ENCODE peak calls at places on chromosomes 3 and 15, in six cellular contexts. One of them, this sample, is unnamed.

GRCh38 chr3:68988740-68989139 is 24.7 kb downstream of the EOGT start:
- DNase-seq in cardiac muscle cell: no peak
- DNase-seq in epithelial cell of esophagus: no peak
- DNase-seq in activated gamma-delta T cell: no peak
- DNase-seq in stimulated activated CD8-positive, alpha-beta memory T cell treated with anti-CD3 and anti-CD28 coated beads, Interleukin-4, amount 100 ng/mL, for 4 hours: no peak
- DNase-seq in cardiac septum: no peak
- DNase-seq in this sample: no peak

GRCh38 chr15:63366451-63366850 is 15.2 kb downstream of the CA12 start:
- DNase-seq in cardiac muscle cell: no peak
- DNase-seq in epithelial cell of esophagus: no peak
- DNase-seq in activated gamma-delta T cell: no peak
- DNase-seq in stimulated activated CD8-positive, alpha-beta memory T cell treated with anti-CD3 and anti-CD28 coated beads, Interleukin-4, amount 100 ng/mL, for 4 hours: no peak
- DNase-seq in cardiac septum: no peak
- DNase-seq in this sample: no peak

GRCh38 chr15:31296304-31297220 is 30.1 kb upstream of the KLF13 start:
- DNase-seq in cardiac muscle cell: no peak
- DNase-seq in epithelial cell of esophagus: no peak
- DNase-seq in activated gamma-delta T cell: no peak
- DNase-seq in stimulated activated CD8-positive, alpha-beta memory T cell treated with anti-CD3 and anti-CD28 coated beads, Interleukin-4, amount 100 ng/mL, for 4 hours: no peak
- DNase-seq in cardiac septum: no peak
- DNase-seq in this sample: peak

GRCh38 chr3:104750581-104750980 is 616.1 kb upstream of the ALCAM start:
- DNase-seq in cardiac muscle cell: no peak
- DNase-seq in epithelial cell of esophagus: no peak
- DNase-seq in activated gamma-delta T cell: no peak
- DNase-seq in stimulated activated CD8-positive, alpha-beta memory T cell treated with anti-CD3 and anti-CD28 coated beads, Interleukin-4, amount 100 ng/mL, for 4 hours: no peak
- DNase-seq in cardiac septum: no peak
- DNase-seq in this sample: no peak

GRCh38 chr15:48062476-48062875 is 58.3 kb upstream of the SLC24A5 start:
- DNase-seq in cardiac muscle cell: no peak
- DNase-seq in epithelial cell of esophagus: peak
- DNase-seq in activated gamma-delta T cell: no peak
- DNase-seq in stimulated activated CD8-positive, alpha-beta memory T cell treated with anti-CD3 and anti-CD28 coated beads, Interleukin-4, amount 100 ng/mL, for 4 hours: no peak
- DNase-seq in cardiac septum: no peak
- DNase-seq in this sample: no peak

GRCh38 chr3:123226549-123226948 is 24.8 kb downstream of the SEC22A start:
- DNase-seq in cardiac muscle cell: no peak
- DNase-seq in epithelial cell of esophagus: no peak
- DNase-seq in activated gamma-delta T cell: no peak
- DNase-seq in stimulated activated CD8-positive, alpha-beta memory T cell treated with anti-CD3 and anti-CD28 coated beads, Interleukin-4, amount 100 ng/mL, for 4 hours: no peak
- DNase-seq in cardiac septum: no peak
- DNase-seq in this sample: no peak

GRCh38 chr3:104763007-104763406 is 603.7 kb upstream of the ALCAM start:
- DNase-seq in cardiac muscle cell: no peak
- DNase-seq in epithelial cell of esophagus: peak
- DNase-seq in activated gamma-delta T cell: no peak
- DNase-seq in stimulated activated CD8-positive, alpha-beta memory T cell treated with anti-CD3 and anti-CD28 coated beads, Interleukin-4, amount 100 ng/mL, for 4 hours: no peak
- DNase-seq in cardiac septum: no peak
- DNase-seq in this sample: no peak

GRCh38 chr3:195224980-195225580 is 45.9 kb downstream of the XXYLT1 start:
- DNase-seq in cardiac muscle cell: no peak
- DNase-seq in epithelial cell of esophagus: no peak
- DNase-seq in activated gamma-delta T cell: no peak
- DNase-seq in stimulated activated CD8-positive, alpha-beta memory T cell treated with anti-CD3 and anti-CD28 coated beads, Interleukin-4, amount 100 ng/mL, for 4 hours: no peak
- DNase-seq in cardiac septum: no peak
- DNase-seq in this sample: no peak

GRCh38 chr3:877001-877400 is 215.8 kb upstream of the CNTN6 start:
- DNase-seq in cardiac muscle cell: no peak
- DNase-seq in epithelial cell of esophagus: no peak
- DNase-seq in activated gamma-delta T cell: no peak
- DNase-seq in stimulated activated CD8-positive, alpha-beta memory T cell treated with anti-CD3 and anti-CD28 coated beads, Interleukin-4, amount 100 ng/mL, for 4 hours: no peak
- DNase-seq in cardiac septum: no peak
- DNase-seq in this sample: no peak

GRCh38 chr15:75639709-75640482 is at the start of gene IMP3:
- DNase-seq in cardiac muscle cell: peak
- DNase-seq in epithelial cell of esophagus: peak
- DNase-seq in activated gamma-delta T cell: peak
- DNase-seq in stimulated activated CD8-positive, alpha-beta memory T cell treated with anti-CD3 and anti-CD28 coated beads, Interleukin-4, amount 100 ng/mL, for 4 hours: peak
- DNase-seq in cardiac septum: peak
- DNase-seq in this sample: peak

GRCh38 chr3:133606342-133606741 is 32.9 kb downstream of the CDV3 start:
- DNase-seq in cardiac muscle cell: no peak
- DNase-seq in epithelial cell of esophagus: no peak
- DNase-seq in activated gamma-delta T cell: no peak
- DNase-seq in stimulated activated CD8-positive, alpha-beta memory T cell treated with anti-CD3 and anti-CD28 coated beads, Interleukin-4, amount 100 ng/mL, for 4 hours: no peak
- DNase-seq in cardiac septum: no peak
- DNase-seq in this sample: no peak

GRCh38 chr15:29470794-29471193 is 201.2 kb upstream of the NSMCE3 start:
- DNase-seq in cardiac muscle cell: no peak
- DNase-seq in epithelial cell of esophagus: peak
- DNase-seq in activated gamma-delta T cell: no peak
- DNase-seq in stimulated activated CD8-positive, alpha-beta memory T cell treated with anti-CD3 and anti-CD28 coated beads, Interleukin-4, amount 100 ng/mL, for 4 hours: no peak
- DNase-seq in cardiac septum: no peak
- DNase-seq in this sample: no peak

GRCh38 chr3:34504755-34505154 is 706.3 kb downstream of the PDCD6IP start:
- DNase-seq in cardiac muscle cell: peak
- DNase-seq in epithelial cell of esophagus: no peak
- DNase-seq in activated gamma-delta T cell: no peak
- DNase-seq in stimulated activated CD8-positive, alpha-beta memory T cell treated with anti-CD3 and anti-CD28 coated beads, Interleukin-4, amount 100 ng/mL, for 4 hours: no peak
- DNase-seq in cardiac septum: no peak
- DNase-seq in this sample: peak

GRCh38 chr3:128341659-128342395 is 124.9 kb downstream of the DNAJB8 start:
- DNase-seq in cardiac muscle cell: no peak
- DNase-seq in epithelial cell of esophagus: no peak
- DNase-seq in activated gamma-delta T cell: no peak
- DNase-seq in stimulated activated CD8-positive, alpha-beta memory T cell treated with anti-CD3 and anti-CD28 coated beads, Interleukin-4, amount 100 ng/mL, for 4 hours: no peak
- DNase-seq in cardiac septum: no peak
- DNase-seq in this sample: no peak

GRCh38 chr3:24460974-24461373 is 33.7 kb downstream of the THRB start:
- DNase-seq in cardiac muscle cell: no peak
- DNase-seq in epithelial cell of esophagus: no peak
- DNase-seq in activated gamma-delta T cell: no peak
- DNase-seq in stimulated activated CD8-positive, alpha-beta memory T cell treated with anti-CD3 and anti-CD28 coated beads, Interleukin-4, amount 100 ng/mL, for 4 hours: no peak
- DNase-seq in cardiac septum: no peak
- DNase-seq in this sample: no peak

GRCh38 chr3:181805703-181806102 is 94.0 kb downstream of the SOX2 start:
- DNase-seq in cardiac muscle cell: no peak
- DNase-seq in epithelial cell of esophagus: peak
- DNase-seq in activated gamma-delta T cell: no peak
- DNase-seq in stimulated activated CD8-positive, alpha-beta memory T cell treated with anti-CD3 and anti-CD28 coated beads, Interleukin-4, amount 100 ng/mL, for 4 hours: no peak
- DNase-seq in cardiac septum: no peak
- DNase-seq in this sample: no peak

GRCh38 chr3:67083277-67083676 is 85.2 kb downstream of the KBTBD8 start:
- DNase-seq in cardiac muscle cell: no peak
- DNase-seq in epithelial cell of esophagus: peak
- DNase-seq in activated gamma-delta T cell: no peak
- DNase-seq in stimulated activated CD8-positive, alpha-beta memory T cell treated with anti-CD3 and anti-CD28 coated beads, Interleukin-4, amount 100 ng/mL, for 4 hours: no peak
- DNase-seq in cardiac septum: no peak
- DNase-seq in this sample: peak

GRCh38 chr3:69642606-69643005 is 96.7 kb upstream of the MITF start:
- DNase-seq in cardiac muscle cell: peak
- DNase-seq in epithelial cell of esophagus: no peak
- DNase-seq in activated gamma-delta T cell: no peak
- DNase-seq in stimulated activated CD8-positive, alpha-beta memory T cell treated with anti-CD3 and anti-CD28 coated beads, Interleukin-4, amount 100 ng/mL, for 4 hours: no peak
- DNase-seq in cardiac septum: no peak
- DNase-seq in this sample: no peak

GRCh38 chr3:23304424-23304823 is 101.3 kb downstream of the UBE2E2 start:
- DNase-seq in cardiac muscle cell: no peak
- DNase-seq in epithelial cell of esophagus: no peak
- DNase-seq in activated gamma-delta T cell: no peak
- DNase-seq in stimulated activated CD8-positive, alpha-beta memory T cell treated with anti-CD3 and anti-CD28 coated beads, Interleukin-4, amount 100 ng/mL, for 4 hours: no peak
- DNase-seq in cardiac septum: no peak
- DNase-seq in this sample: no peak

GRCh38 chr3:61315874-61316273 is 64.6 kb upstream of the FHIT start:
- DNase-seq in cardiac muscle cell: peak
- DNase-seq in epithelial cell of esophagus: peak
- DNase-seq in activated gamma-delta T cell: no peak
- DNase-seq in stimulated activated CD8-positive, alpha-beta memory T cell treated with anti-CD3 and anti-CD28 coated beads, Interleukin-4, amount 100 ng/mL, for 4 hours: no peak
- DNase-seq in cardiac septum: no peak
- DNase-seq in this sample: peak

GRCh38 chr3:194711286-194711685 is 25.6 kb downstream of the FAM43A start:
- DNase-seq in cardiac muscle cell: no peak
- DNase-seq in epithelial cell of esophagus: no peak
- DNase-seq in activated gamma-delta T cell: no peak
- DNase-seq in stimulated activated CD8-positive, alpha-beta memory T cell treated with anti-CD3 and anti-CD28 coated beads, Interleukin-4, amount 100 ng/mL, for 4 hours: no peak
- DNase-seq in cardiac septum: no peak
- DNase-seq in this sample: no peak

GRCh38 chr3:140545756-140546155 is 132.1 kb upstream of the TRIM42 start:
- DNase-seq in cardiac muscle cell: no peak
- DNase-seq in epithelial cell of esophagus: no peak
- DNase-seq in activated gamma-delta T cell: no peak
- DNase-seq in stimulated activated CD8-positive, alpha-beta memory T cell treated with anti-CD3 and anti-CD28 coated beads, Interleukin-4, amount 100 ng/mL, for 4 hours: no peak
- DNase-seq in cardiac septum: no peak
- DNase-seq in this sample: no peak

GRCh38 chr3:23017800-23018199 is 185.3 kb upstream of the UBE2E2 start:
- DNase-seq in cardiac muscle cell: no peak
- DNase-seq in epithelial cell of esophagus: peak
- DNase-seq in activated gamma-delta T cell: no peak
- DNase-seq in stimulated activated CD8-positive, alpha-beta memory T cell treated with anti-CD3 and anti-CD28 coated beads, Interleukin-4, amount 100 ng/mL, for 4 hours: no peak
- DNase-seq in cardiac septum: no peak
- DNase-seq in this sample: no peak

GRCh38 chr15:100760357-100760903 is 119.2 kb upstream of the ALDH1A3 start:
- DNase-seq in cardiac muscle cell: no peak
- DNase-seq in epithelial cell of esophagus: peak
- DNase-seq in activated gamma-delta T cell: no peak
- DNase-seq in stimulated activated CD8-positive, alpha-beta memory T cell treated with anti-CD3 and anti-CD28 coated beads, Interleukin-4, amount 100 ng/mL, for 4 hours: no peak
- DNase-seq in cardiac septum: peak
- DNase-seq in this sample: no peak

GRCh38 chr3:126125341-126125740 is 41.4 kb upstream of the SLC41A3 start:
- DNase-seq in cardiac muscle cell: no peak
- DNase-seq in epithelial cell of esophagus: no peak
- DNase-seq in activated gamma-delta T cell: no peak
- DNase-seq in stimulated activated CD8-positive, alpha-beta memory T cell treated with anti-CD3 and anti-CD28 coated beads, Interleukin-4, amount 100 ng/mL, for 4 hours: no peak
- DNase-seq in cardiac septum: peak
- DNase-seq in this sample: no peak

GRCh38 chr3:141442421-141442820 is 44.4 kb upstream of the RASA2 start:
- DNase-seq in cardiac muscle cell: no peak
- DNase-seq in epithelial cell of esophagus: no peak
- DNase-seq in activated gamma-delta T cell: no peak
- DNase-seq in stimulated activated CD8-positive, alpha-beta memory T cell treated with anti-CD3 and anti-CD28 coated beads, Interleukin-4, amount 100 ng/mL, for 4 hours: no peak
- DNase-seq in cardiac septum: no peak
- DNase-seq in this sample: no peak

GRCh38 chr3:152474585-152474984 is 205.9 kb downstream of the MBNL1 start:
- DNase-seq in cardiac muscle cell: peak
- DNase-seq in epithelial cell of esophagus: peak
- DNase-seq in activated gamma-delta T cell: no peak
- DNase-seq in stimulated activated CD8-positive, alpha-beta memory T cell treated with anti-CD3 and anti-CD28 coated beads, Interleukin-4, amount 100 ng/mL, for 4 hours: no peak
- DNase-seq in cardiac septum: no peak
- DNase-seq in this sample: peak

GRCh38 chr3:4045756-4046155 is 246.5 kb downstream of the LRRN1 start:
- DNase-seq in cardiac muscle cell: no peak
- DNase-seq in epithelial cell of esophagus: no peak
- DNase-seq in activated gamma-delta T cell: no peak
- DNase-seq in stimulated activated CD8-positive, alpha-beta memory T cell treated with anti-CD3 and anti-CD28 coated beads, Interleukin-4, amount 100 ng/mL, for 4 hours: no peak
- DNase-seq in cardiac septum: no peak
- DNase-seq in this sample: no peak

GRCh38 chr3:194296832-194297666 is 54.1 kb downstream of the CPN2 start:
- DNase-seq in cardiac muscle cell: no peak
- DNase-seq in epithelial cell of esophagus: no peak
- DNase-seq in activated gamma-delta T cell: no peak
- DNase-seq in stimulated activated CD8-positive, alpha-beta memory T cell treated with anti-CD3 and anti-CD28 coated beads, Interleukin-4, amount 100 ng/mL, for 4 hours: no peak
- DNase-seq in cardiac septum: peak
- DNase-seq in this sample: no peak

GRCh38 chr3:153113553-153113952 is 48.5 kb upstream of the RAP2B start:
- DNase-seq in cardiac muscle cell: no peak
- DNase-seq in epithelial cell of esophagus: no peak
- DNase-seq in activated gamma-delta T cell: no peak
- DNase-seq in stimulated activated CD8-positive, alpha-beta memory T cell treated with anti-CD3 and anti-CD28 coated beads, Interleukin-4, amount 100 ng/mL, for 4 hours: no peak
- DNase-seq in cardiac septum: no peak
- DNase-seq in this sample: no peak

This sample was measured in SJCRH30.